ENCODE peak calls at places on chromosome 4, in six cellular contexts. G is WTC11, B is GM12878, Q is H1, D is HepG2, J is HCT116. Z is an unnamed sample.

GRCh38 chr4:175514174-175514573 is 297.9 kb downstream of the GPM6A start:
- DNase-seq in B (no peak), Q (no peak), J (no peak), G (no peak), D (no peak), Z (no peak)

GRCh38 chr4:33837043-33837442 is 2407.3 kb downstream of the ARAP2 start:
- DNase-seq in G (no peak), B (no peak), Q (no peak), J (no peak), D (no peak), Z (no peak)

GRCh38 chr4:184163813-184164212 is 53.9 kb downstream of the ENPP6 start:
- DNase-seq in J (no peak), Q (no peak), D (peak), B (no peak), G (peak), Z (peak)

GRCh38 chr4:184343400-184344177 is 125.9 kb upstream of the ENPP6 start:
- DNase-seq in D (peak), G (peak), B (peak), J (peak), Q (no peak), Z (peak)

GRCh38 chr4:1716065-1716945 is 4.2 kb upstream of the SLBP start:
- DNase-seq in Q (no peak), D (no peak), J (no peak), G (no peak), B (no peak), Z (no peak)

GRCh38 chr4:57373971-57374370 is 263.8 kb upstream of the IGFBP7 start:
- DNase-seq in B (no peak), J (no peak), Q (no peak), D (no peak), G (no peak), Z (no peak)

GRCh38 chr4:135382280-135382679 is 1180.7 kb upstream of the PABPC4L start:
- DNase-seq in D (no peak), Q (no peak), G (peak), J (no peak), B (no peak), Z (no peak)

GRCh38 chr4:123976285-123976684 is 579.7 kb downstream of the SPRY1 start:
- DNase-seq in D (no peak), J (no peak), G (no peak), B (no peak), Q (no peak), Z (no peak)

GRCh38 chr4:98939892-98940298 is 11.0 kb upstream of the EIF4E start:
- DNase-seq in B (no peak), G (no peak), Q (no peak), J (peak), D (peak), Z (peak)

GRCh38 chr4:1244081-1244977 is 4.6 kb downstream of the CTBP1 start:
- DNase-seq in Q (no peak), B (no peak), D (no peak), J (no peak), G (no peak), Z (peak)

GRCh38 chr4:113080050-113080449 is 30.6 kb downstream of the ANK2 start:
- DNase-seq in J (no peak), Q (no peak), D (peak), G (no peak), B (no peak), Z (no peak)

GRCh38 chr4:155008389-155008788 is 200.0 kb upstream of the NPY2R start:
- DNase-seq in Q (no peak), B (no peak), J (no peak), D (no peak), G (no peak), Z (no peak)

DNA sequence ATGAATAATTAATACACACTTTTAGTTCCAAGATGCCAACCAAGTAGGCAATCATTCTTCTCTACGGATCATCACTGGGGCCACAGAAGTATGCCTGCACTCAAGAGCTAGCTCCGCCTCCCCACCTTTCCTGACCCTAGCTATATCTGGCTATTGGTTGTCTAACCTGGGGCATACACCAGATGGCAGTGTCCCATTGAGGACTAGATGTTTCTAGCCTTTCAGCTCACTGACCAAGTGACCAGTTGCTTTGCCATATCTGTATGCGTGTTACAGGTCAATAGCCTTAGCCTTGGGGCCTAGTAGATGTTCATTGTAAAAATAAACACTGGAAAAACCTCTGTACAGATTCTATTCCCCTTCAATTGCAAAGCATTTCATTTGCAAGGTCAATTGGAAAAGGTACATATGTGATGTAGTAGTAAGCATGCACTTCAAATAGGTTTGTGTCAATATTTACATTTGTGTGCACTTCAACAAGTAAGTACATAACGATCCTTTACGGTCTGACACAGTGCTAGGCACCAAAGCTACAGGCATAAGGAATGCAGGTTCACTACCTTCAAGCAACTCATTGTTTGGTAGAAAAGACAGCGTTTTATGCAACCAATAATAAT is 521.7 kb downstream of the PPARGC1A start:
- DNase-seq in G (peak), D (peak), J (no peak), Q (peak), B (no peak), Z (peak)
- TF ChIP-seq ATF3 in G (no peak), D (no peak), J (no peak), Q (no peak), B (no peak), Z (no peak)

DNA sequence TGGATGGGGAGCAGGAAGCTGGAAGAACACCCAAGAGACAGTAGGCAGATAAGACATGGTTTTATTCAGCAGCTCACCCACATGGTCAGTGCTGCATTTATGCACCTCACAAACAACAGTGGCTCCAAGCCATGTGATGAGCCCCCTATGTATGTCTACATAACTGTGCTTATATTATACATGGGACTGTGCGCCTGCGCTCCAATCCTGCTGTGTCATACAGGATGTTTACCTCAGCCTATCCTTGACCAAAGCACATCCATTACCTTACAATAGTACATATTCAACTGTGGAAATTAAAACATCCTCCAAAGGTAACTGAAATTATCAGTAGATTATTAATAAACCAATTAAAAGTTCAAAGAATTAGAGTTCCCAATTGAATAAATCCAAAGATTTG is 44.1 kb upstream of the SGMS2 start:
- DNase-seq in B (no peak), Q (no peak), G (peak), J (peak), D (no peak), Z (no peak)
- TF ChIP-seq ATF3 in B (no peak), Q (no peak), G (no peak), J (no peak), D (no peak), Z (no peak)

GRCh38 chr4:153115322-153116100 is 88.7 kb upstream of the TRIM2 start:
- DNase-seq in J (peak), D (peak), Q (no peak), G (no peak), B (peak), Z (no peak)
- TF ChIP-seq ATF3 in J (no peak), D (no peak), Q (no peak), G (no peak), B (no peak), Z (no peak)

GRCh38 chr4:129092636-129093172 is 635 bp downstream of the SCLT1 start:
- DNase-seq in G (no peak), D (no peak), Q (no peak), J (no peak), B (no peak), Z (no peak)
- TF ChIP-seq ATF3 in G (no peak), D (no peak), Q (no peak), J (no peak), B (no peak), Z (no peak)

Z was measured in K562.